ENCODE peak calls at places on chromosomes 11 and 22, in five cellular contexts. A is HTR-8/SVneo, R is ELF-1, H is mucosa of gallbladder, L is lower leg skin. S is an unnamed sample.

GRCh38 chr11:12007769-12008737 is at the start of gene DKK3:
- DNase-seq in L (no peak), R (no peak), A (no peak), H (no peak), S (no peak)

GRCh38 chr11:72754149-72754543 is 1.9 kb upstream of the ARAP1 start:
- DNase-seq in R (no peak), A (no peak), L (no peak), H (no peak), S (no peak)

GRCh38 chr11:85941380-85941973 is 86.3 kb downstream of the CCDC83 start:
- DNase-seq in A (peak), L (no peak), R (peak), H (peak), S (peak)

GRCh38 chr22:28239941-28240340 is 320.9 kb upstream of the PITPNB start:
- DNase-seq in L (no peak), A (no peak), H (no peak), R (no peak), S (no peak)

GRCh38 chr11:10488121-10488580 is 33.1 kb downstream of the AMPD3 start:
- DNase-seq in R (peak), H (peak), L (peak), A (no peak), S (no peak)

GRCh38 chr11:125649465-125650166 is 24.7 kb downstream of the CHEK1 start:
- DNase-seq in A (no peak), L (no peak), H (no peak), R (no peak), S (no peak)

GRCh38 chr22:23272371-23272770 is 92.1 kb downstream of the BCR start:
- DNase-seq in A (no peak), L (no peak), R (no peak), H (no peak), S (no peak)

GRCh38 chr22:35065796-35066218 is at the start of gene ISX:
- DNase-seq in A (no peak), H (no peak), L (no peak), R (peak), S (no peak)

GRCh38 chr11:15146271-15147003 is 31.7 kb downstream of the INSC start:
- DNase-seq in H (no peak), L (no peak), R (no peak), A (no peak), S (no peak)

GRCh38 chr11:108223449-108224149 is 732 bp downstream of the ATM start:
- DNase-seq in L (no peak), A (no peak), R (no peak), H (no peak), S (no peak)

GRCh38 chr11:73047773-73048371 is 94.2 kb downstream of the FCHSD2 start:
- DNase-seq in A (no peak), L (no peak), R (no peak), H (no peak), S (no peak)

GRCh38 chr11:70297341-70297740 is 26.9 kb downstream of the PPFIA1 start:
- DNase-seq in A (no peak), H (no peak), L (no peak), R (no peak), S (no peak)

GRCh38 chr11:62923634-62924411 is 2.7 kb upstream of the CHRM1 start:
- DNase-seq in R (peak), L (no peak), A (no peak), H (no peak), S (no peak)

GRCh38 chr11:69309800-69310280 is 15.9 kb downstream of the MYEOV start:
- DNase-seq in A (no peak), L (no peak), R (no peak), H (no peak), S (no peak)

GRCh38 chr11:114953039-114953438 is 274.7 kb downstream of the NXPE2 start:
- DNase-seq in A (no peak), R (no peak), L (no peak), H (no peak), S (no peak)

GRCh38 chr11:11297578-11297977 is 55.5 kb downstream of the CSNK2A3 start:
- DNase-seq in L (no peak), R (peak), A (no peak), H (no peak), S (no peak)